ENCODE peak calls at places on chromosome 1, in five cellular contexts. K, Q, Y, L and F are unnamed samples.

GRCh38 chr1:220901906-220902305 is 22.7 kb downstream of the HLX start:
- DNase-seq in K (no peak), Q (no peak), L (no peak), Y (no peak), F (no peak)

GRCh38 chr1:41599912-41600311 is 115.4 kb upstream of the EDN2 start:
- DNase-seq in K (no peak), Q (no peak), Y (no peak), L (no peak), F (peak; percentile 18)

GRCh38 chr1:225378880-225379279 is 49.0 kb downstream of the LBR start:
- DNase-seq in L (no peak), K (no peak), Y (no peak), Q (no peak), F (peak; percentile 86)

GRCh38 chr1:181083842-181084605 is 4.5 kb upstream of the IER5 start:
- DNase-seq in L (peak; percentile 73), Q (no peak), Y (no peak), K (peak; percentile 49), F (peak; percentile 62)

GRCh38 chr1:173864179-173864867 is 3.5 kb downstream of the GAS5 start:
- DNase-seq in K (no peak), Q (no peak), L (no peak), Y (no peak), F (no peak)

GRCh38 chr1:151326619-151327222 is 495 bp downstream of the PI4KB start:
- DNase-seq in L (no peak), Q (peak; percentile 52), Y (peak; percentile 82), K (no peak), F (peak; percentile 40)

GRCh38 chr1:234564035-234565029 is 45.6 kb downstream of the IRF2BP2 start:
- DNase-seq in Q (peak; percentile 82), Y (no peak), K (peak; percentile 90), L (no peak), F (peak; percentile 84)

GRCh38 chr1:216662681-216663080 is 60.5 kb downstream of the ESRRG start:
- DNase-seq in Y (no peak), Q (no peak), K (no peak), L (no peak), F (no peak)

GRCh38 chr1:156308078-156308477 is 9.0 kb upstream of the VHLL start:
- DNase-seq in Q (no peak), Y (no peak), L (no peak), K (no peak), F (peak; percentile 40)

GRCh38 chr1:183583466-183583865 is 6.8 kb downstream of the NCF2 start:
- DNase-seq in L (no peak), Q (no peak), K (no peak), Y (no peak), F (peak; percentile 53)

GRCh38 chr1:217660353-217661062 is 29.4 kb downstream of the SPATA17 start:
- DNase-seq in Q (peak; percentile 71), Y (no peak), K (peak; percentile 62), L (no peak), F (peak; percentile 58)

GRCh38 chr1:7915826-7916225 is 24.8 kb downstream of the TNFRSF9 start:
- DNase-seq in Q (no peak), L (no peak), Y (no peak), K (no peak), F (no peak)

GRCh38 chr1:164470996-164471395 is 88.0 kb upstream of the PBX1 start:
- DNase-seq in Y (no peak), K (no peak), Q (no peak), L (no peak), F (no peak)

GRCh38 chr1:20896824-20897223 is 109.7 kb upstream of the HP1BP3 start:
- DNase-seq in Q (peak; percentile 18), L (no peak), K (no peak), Y (no peak), F (peak; percentile 56)

GRCh38 chr1:39116116-39116607 is 88.3 kb upstream of the MACF1 start:
- DNase-seq in Q (no peak), L (no peak), K (no peak), Y (no peak), F (no peak)

GRCh38 chr1:3636531-3636930 is 11.7 kb downstream of the TPRG1L start:
- DNase-seq in K (no peak), Q (no peak), Y (peak; percentile 33), L (no peak), F (no peak)

GRCh38 chr1:163248064-163248463 is 45.3 kb upstream of the RGS5 start:
- DNase-seq in L (no peak), Y (no peak), K (no peak), Q (no peak), F (no peak)

GRCh38 chr1:155038602-155039307 is 5.1 kb downstream of the DCST1 start:
- DNase-seq in L (no peak), Y (no peak), K (no peak), Q (no peak), F (peak; percentile 25)

DNA sequence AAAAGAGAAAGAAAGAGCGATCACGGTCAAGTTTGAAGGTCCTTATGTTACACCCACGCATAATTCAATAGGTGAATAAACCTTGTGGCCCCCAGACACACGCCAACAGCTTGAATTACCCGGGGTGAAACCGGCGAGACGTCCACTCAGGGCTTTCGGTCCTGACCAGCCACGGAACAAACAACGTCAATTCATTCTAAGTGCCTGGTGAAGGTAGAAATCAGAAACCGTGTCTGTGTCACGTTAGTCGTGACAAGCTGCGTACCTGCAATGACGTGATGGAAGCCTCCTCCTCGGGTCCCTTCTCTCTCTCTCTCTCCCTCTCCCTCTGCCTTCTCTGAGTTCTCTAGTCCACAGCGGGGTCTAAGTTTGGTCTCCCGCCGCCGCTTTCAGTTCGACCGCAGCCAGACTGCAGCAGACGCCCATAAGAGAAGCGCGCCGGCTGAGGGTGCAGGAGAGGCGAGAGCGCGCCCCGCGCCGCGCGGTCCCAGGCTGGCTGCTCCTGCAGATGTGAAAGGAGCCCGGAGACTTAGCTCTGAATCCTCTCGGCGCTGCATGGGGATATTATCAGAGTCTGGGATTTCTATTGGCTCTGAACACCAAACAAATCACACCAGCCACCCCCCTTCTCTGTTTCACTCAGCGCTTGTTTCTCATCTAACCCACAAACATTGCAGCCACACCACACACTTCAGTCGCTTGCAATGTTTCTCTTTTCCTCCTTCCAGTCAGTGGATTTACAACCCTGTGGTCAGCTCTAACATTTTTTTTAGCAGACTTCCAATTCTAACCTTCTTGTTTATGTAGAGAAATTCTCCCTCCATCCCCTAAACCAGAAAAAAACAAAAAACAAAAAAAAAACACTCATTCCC is at the start of gene GREM2:
- DNase-seq in Y (peak; percentile 84), L (peak; percentile 50), K (no peak), Q (peak; percentile 31), F (peak; percentile 98)
- H3K4me3 ChIP-seq in Y (peak within 1 kb of the TSS; percentile 78), L (peak within 1 kb of the TSS; percentile 48), K (no peak within 1 kb of the TSS), Q (peak within 1 kb of the TSS; percentile 59), F (peak within 1 kb of the TSS; percentile 86)

GRCh38 chr1:153728305-153729066 is 636 bp downstream of the INTS3 start:
- DNase-seq in L (peak; percentile 67), K (no peak), Y (peak; percentile 85), Q (peak; percentile 39), F (peak; percentile 54)

GRCh38 chr1:153723687-153724086 is 4.2 kb upstream of the INTS3 start:
- DNase-seq in Q (no peak), L (no peak), Y (no peak), K (no peak), F (no peak)

GRCh38 chr1:153730468-153730988 is 2.7 kb downstream of the INTS3 start:
- DNase-seq in Y (no peak), L (no peak), Q (no peak), K (no peak), F (no peak)

DNA sequence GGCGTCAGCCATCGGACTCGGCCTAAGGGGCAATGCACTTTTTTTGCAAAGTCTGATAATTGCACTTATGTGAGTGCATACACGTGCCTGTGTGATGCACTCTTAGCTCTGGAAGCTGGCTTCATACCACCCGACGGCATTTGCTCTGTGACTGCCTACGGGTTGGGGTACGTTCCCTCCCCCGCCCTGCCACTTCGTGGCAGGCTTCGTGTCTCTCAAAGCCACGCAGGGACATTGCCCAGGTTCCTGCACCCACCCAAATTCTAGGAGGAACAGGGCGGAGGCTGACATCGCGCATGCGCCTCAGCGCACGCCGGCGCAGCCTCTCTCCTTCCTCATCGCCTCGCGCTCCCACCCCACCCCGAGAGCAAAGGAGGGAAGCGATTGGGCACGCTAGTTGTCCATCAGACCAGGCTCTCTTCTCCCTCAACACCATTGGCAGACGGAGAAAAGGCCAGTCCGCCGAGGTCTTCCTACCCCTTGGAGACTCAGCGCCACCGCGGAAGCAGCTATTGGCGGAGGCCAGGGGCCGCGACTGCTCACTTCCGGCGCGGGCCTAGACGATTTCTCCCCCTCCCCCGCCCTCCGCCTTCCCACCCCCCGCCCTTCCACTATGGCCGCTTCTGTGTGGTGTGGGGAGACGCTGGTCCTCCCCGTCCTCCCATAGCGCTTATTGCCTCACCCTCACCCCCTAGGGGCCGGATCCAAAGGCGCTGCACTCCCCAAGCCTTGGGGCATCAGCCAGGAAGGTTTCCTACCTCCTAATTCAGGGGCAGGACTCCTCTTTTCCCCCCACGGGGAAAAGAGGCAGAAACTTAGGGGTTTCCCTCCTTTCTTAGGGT is at the start of gene INTS3:
- DNase-seq in K (peak; percentile 99), Q (peak; percentile 99), L (peak; percentile 99), Y (peak; percentile 100), F (peak; percentile 100)
- TF ChIP-seq CTCF in K (no peak), Q (no peak), L (no peak), Y (no peak), F (no peak)

DNA sequence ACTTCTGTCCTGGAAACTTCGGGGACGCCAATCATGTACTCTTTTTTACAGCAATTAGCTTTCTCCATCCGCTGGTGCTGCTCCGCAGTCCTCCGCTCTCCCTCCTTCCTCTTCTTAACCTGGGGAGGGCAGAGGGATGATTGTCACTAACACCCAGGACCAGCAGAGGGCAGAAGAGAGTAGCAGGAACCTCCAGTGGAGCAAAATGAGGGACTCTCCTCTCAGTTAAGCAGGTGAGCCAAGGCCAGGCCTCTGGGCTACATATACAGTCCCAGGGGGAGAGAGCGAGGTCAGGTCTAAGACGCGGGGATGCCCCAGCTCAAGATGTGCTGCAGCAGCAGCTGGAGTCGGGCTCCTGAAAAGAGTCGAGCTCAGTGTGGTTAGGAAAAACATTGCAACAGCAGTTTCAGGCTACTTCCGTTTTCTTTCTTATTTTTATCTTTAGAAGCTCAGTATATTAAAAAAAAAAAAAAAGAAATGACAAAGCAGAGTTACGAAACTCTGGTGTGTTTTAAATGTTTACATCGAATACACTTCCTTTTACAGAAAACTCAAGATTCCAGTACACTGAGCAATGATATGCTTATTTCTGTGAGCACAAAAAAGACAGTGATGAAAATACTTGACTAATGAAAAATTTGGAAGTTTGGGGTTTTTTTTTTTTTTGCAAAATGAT is 25.7 kb upstream of the NLRP3 start:
- DNase-seq in L (peak; percentile 92), Y (peak; percentile 82), Q (peak; percentile 75), K (peak; percentile 57), F (peak; percentile 60)
- H3K4me3 ChIP-seq in L (no peak overlapping the region), Y (peak overlapping the region; percentile 52), Q (no peak overlapping the region), K (no peak overlapping the region), F (peak overlapping the region; percentile 36)

DNA sequence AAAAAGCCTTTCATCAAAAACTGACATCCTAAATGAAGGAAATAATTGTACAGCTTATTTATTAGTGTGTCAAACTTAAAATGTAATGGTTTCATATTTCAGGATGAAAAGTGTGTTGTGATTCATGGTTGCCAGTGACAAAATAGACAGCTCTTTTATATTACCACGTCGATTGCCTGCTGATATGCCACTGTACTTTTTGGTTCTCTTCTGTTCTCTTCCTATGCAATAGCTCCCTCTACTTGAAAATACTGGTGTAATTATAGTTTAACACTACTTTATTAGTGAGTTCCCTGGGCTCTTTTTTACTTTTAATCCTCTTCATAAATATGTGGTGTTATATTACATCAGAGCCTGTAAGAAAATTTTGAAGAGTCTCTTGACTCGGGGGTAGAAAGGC is 111.3 kb downstream of the PATJ start:
- DNase-seq in L (no peak), Y (no peak), Q (no peak), K (no peak), F (peak; percentile 29)
- TF ChIP-seq CTCF in L (no peak), Y (no peak), Q (peak; percentile 8), K (no peak), F (peak; percentile 52)